ENCODE peak calls at places on chromosomes 3 and 15, in nine cellular contexts. One of them, this sample, is unnamed. For H3K27me3 and H3K36me3, the result is how much of the 10 kb centered on the place peaks cover.

GRCh38 chr3:78580691-78581090 is 1187.1 kb downstream of the ROBO1 start:
- DNase-seq in psoas muscle: no peak
- DNase-seq in GM23338: no peak
- DNase-seq in NT2/D1: no peak
- DNase-seq in body of pancreas: no peak
- DNase-seq in heart right ventricle: no peak
- DNase-seq in astrocyte: peak
- DNase-seq in right lobe of liver: no peak
- DNase-seq in heart left ventricle: no peak
- DNase-seq in this sample: no peak

GRCh38 chr15:85704021-85704420 is 90.7 kb downstream of the KLHL25 start:
- DNase-seq in right lobe of liver: no peak
- DNase-seq in GM23338: no peak
- DNase-seq in heart right ventricle: no peak
- DNase-seq in body of pancreas: no peak
- DNase-seq in psoas muscle: no peak
- DNase-seq in NT2/D1: no peak
- DNase-seq in astrocyte: peak
- DNase-seq in heart left ventricle: no peak
- DNase-seq in this sample: no peak

GRCh38 chr15:63968700-63969099 is 77.6 kb downstream of the DAPK2 start:
- DNase-seq in right lobe of liver: no peak
- DNase-seq in astrocyte: no peak
- DNase-seq in NT2/D1: peak
- DNase-seq in psoas muscle: no peak
- DNase-seq in body of pancreas: no peak
- DNase-seq in heart left ventricle: no peak
- DNase-seq in GM23338: no peak
- DNase-seq in heart right ventricle: no peak
- DNase-seq in this sample: no peak

GRCh38 chr3:127457094-127457475 is 133.4 kb downstream of the TPRA1 start:
- DNase-seq in GM23338: peak
- DNase-seq in astrocyte: peak
- DNase-seq in heart left ventricle: no peak
- DNase-seq in NT2/D1: no peak
- DNase-seq in psoas muscle: peak
- DNase-seq in right lobe of liver: no peak
- DNase-seq in body of pancreas: peak
- DNase-seq in heart right ventricle: peak
- DNase-seq in this sample: peak

GRCh38 chr15:44183363-44183762 is 11.7 kb downstream of the FRMD5 start:
- DNase-seq in psoas muscle: no peak
- DNase-seq in astrocyte: no peak
- DNase-seq in right lobe of liver: no peak
- DNase-seq in heart left ventricle: no peak
- DNase-seq in heart right ventricle: no peak
- DNase-seq in GM23338: no peak
- DNase-seq in body of pancreas: no peak
- DNase-seq in NT2/D1: no peak
- DNase-seq in this sample: no peak

GRCh38 chr15:74326759-74327158 is 40.7 kb downstream of the CYP11A1 start:
- DNase-seq in GM23338: no peak
- DNase-seq in astrocyte: no peak
- DNase-seq in psoas muscle: peak
- DNase-seq in NT2/D1: no peak
- DNase-seq in body of pancreas: no peak
- DNase-seq in heart right ventricle: no peak
- DNase-seq in heart left ventricle: no peak
- DNase-seq in right lobe of liver: no peak
- DNase-seq in this sample: no peak

GRCh38 chr3:130374033-130374432 is 28.6 kb downstream of the COL6A5 start:
- DNase-seq in heart right ventricle: no peak
- DNase-seq in right lobe of liver: no peak
- DNase-seq in astrocyte: no peak
- DNase-seq in body of pancreas: no peak
- DNase-seq in psoas muscle: no peak
- DNase-seq in NT2/D1: no peak
- DNase-seq in GM23338: no peak
- DNase-seq in heart left ventricle: no peak
- DNase-seq in this sample: no peak

GRCh38 chr3:15007681-15008141 is 57.4 kb downstream of the MRPS25 start:
- DNase-seq in NT2/D1: no peak
- DNase-seq in GM23338: no peak
- DNase-seq in heart left ventricle: no peak
- DNase-seq in right lobe of liver: no peak
- DNase-seq in astrocyte: peak
- DNase-seq in heart right ventricle: no peak
- DNase-seq in body of pancreas: no peak
- DNase-seq in psoas muscle: peak
- DNase-seq in this sample: no peak

GRCh38 chr3:168024537-168024941 is 71.2 kb downstream of the GOLIM4 start:
- DNase-seq in right lobe of liver: no peak
- DNase-seq in heart left ventricle: no peak
- DNase-seq in GM23338: no peak
- DNase-seq in astrocyte: peak
- DNase-seq in psoas muscle: no peak
- DNase-seq in heart right ventricle: no peak
- DNase-seq in NT2/D1: no peak
- DNase-seq in body of pancreas: peak
- DNase-seq in this sample: no peak

GRCh38 chr3:98777801-98778220 is 14.7 kb downstream of the ST3GAL6 start:
- DNase-seq in body of pancreas: no peak
- DNase-seq in psoas muscle: no peak
- DNase-seq in NT2/D1: no peak
- DNase-seq in astrocyte: peak
- DNase-seq in GM23338: no peak
- DNase-seq in right lobe of liver: no peak
- DNase-seq in heart right ventricle: no peak
- DNase-seq in heart left ventricle: no peak
- DNase-seq in this sample: no peak

GRCh38 chr3:67381667-67382272 is 272.6 kb downstream of the SUCLG2 start:
- DNase-seq in NT2/D1: peak
- DNase-seq in astrocyte: no peak
- DNase-seq in GM23338: peak
- DNase-seq in psoas muscle: no peak
- DNase-seq in heart right ventricle: no peak
- DNase-seq in heart left ventricle: no peak
- DNase-seq in body of pancreas: no peak
- DNase-seq in right lobe of liver: no peak
- DNase-seq in this sample: no peak

GRCh38 chr3:114722530-114722929 is 424.6 kb downstream of the ZBTB20 start:
- DNase-seq in psoas muscle: no peak
- DNase-seq in right lobe of liver: no peak
- DNase-seq in GM23338: no peak
- DNase-seq in NT2/D1: no peak
- DNase-seq in astrocyte: no peak
- DNase-seq in heart right ventricle: no peak
- DNase-seq in body of pancreas: no peak
- DNase-seq in heart left ventricle: no peak
- DNase-seq in this sample: no peak

GRCh38 chr15:33500432-33500831 is 189.7 kb downstream of the RYR3 start:
- DNase-seq in NT2/D1: no peak
- DNase-seq in right lobe of liver: no peak
- DNase-seq in body of pancreas: no peak
- DNase-seq in GM23338: no peak
- DNase-seq in psoas muscle: no peak
- DNase-seq in heart right ventricle: no peak
- DNase-seq in heart left ventricle: no peak
- DNase-seq in astrocyte: no peak
- DNase-seq in this sample: no peak

GRCh38 chr3:4493931-4494806 is 1.0 kb downstream of the ITPR1 start:
- DNase-seq in NT2/D1: no peak
- DNase-seq in right lobe of liver: no peak
- DNase-seq in astrocyte: peak
- DNase-seq in body of pancreas: no peak
- DNase-seq in GM23338: peak
- DNase-seq in heart left ventricle: peak
- DNase-seq in psoas muscle: no peak
- DNase-seq in heart right ventricle: peak
- DNase-seq in this sample: peak

GRCh38 chr3:64190517-64191515 is 34.5 kb downstream of the PRICKLE2 start:
- DNase-seq in NT2/D1: no peak
- DNase-seq in astrocyte: peak
- DNase-seq in heart right ventricle: no peak
- DNase-seq in body of pancreas: no peak
- DNase-seq in right lobe of liver: no peak
- DNase-seq in GM23338: no peak
- DNase-seq in heart left ventricle: no peak
- DNase-seq in psoas muscle: no peak
- DNase-seq in this sample: no peak

GRCh38 chr3:162719684-162720341 is 1223.2 kb downstream of the OTOL1 start:
- DNase-seq in heart left ventricle: no peak
- DNase-seq in astrocyte: peak
- DNase-seq in body of pancreas: no peak
- DNase-seq in psoas muscle: no peak
- DNase-seq in right lobe of liver: no peak
- DNase-seq in GM23338: no peak
- DNase-seq in NT2/D1: no peak
- DNase-seq in heart right ventricle: no peak
- DNase-seq in this sample: no peak

GRCh38 chr3:79052054-79052681 is 715.6 kb downstream of the ROBO1 start:
- DNase-seq in psoas muscle: no peak
- DNase-seq in right lobe of liver: no peak
- DNase-seq in astrocyte: no peak
- DNase-seq in body of pancreas: no peak
- DNase-seq in heart right ventricle: no peak
- DNase-seq in NT2/D1: no peak
- DNase-seq in GM23338: peak
- DNase-seq in heart left ventricle: no peak
- DNase-seq in this sample: no peak

GRCh38 chr3:72368331-72368975 is 479.8 kb downstream of the SHQ1 start:
- DNase-seq in right lobe of liver: no peak
- DNase-seq in GM23338: no peak
- DNase-seq in heart left ventricle: no peak
- DNase-seq in astrocyte: peak
- DNase-seq in heart right ventricle: no peak
- DNase-seq in body of pancreas: no peak
- DNase-seq in psoas muscle: no peak
- DNase-seq in NT2/D1: no peak
- DNase-seq in this sample: no peak

GRCh38 chr3:127172670-127173515 is 20.0 kb upstream of the PRR23E start:
- DNase-seq in heart left ventricle: no peak
- DNase-seq in GM23338: peak
- DNase-seq in psoas muscle: no peak
- DNase-seq in astrocyte: peak
- DNase-seq in right lobe of liver: no peak
- DNase-seq in NT2/D1: no peak
- DNase-seq in body of pancreas: no peak
- DNase-seq in heart right ventricle: no peak
- DNase-seq in this sample: peak

GRCh38 chr15:100725121-100726069 is 123.0 kb downstream of the ASB7 start:
- DNase-seq in NT2/D1: no peak
- DNase-seq in right lobe of liver: no peak
- DNase-seq in heart left ventricle: no peak
- DNase-seq in psoas muscle: no peak
- DNase-seq in astrocyte: peak
- DNase-seq in body of pancreas: no peak
- DNase-seq in GM23338: no peak
- DNase-seq in heart right ventricle: no peak
- DNase-seq in this sample: peak

GRCh38 chr15:100726426-100727190 is 124.2 kb downstream of the ASB7 start:
- DNase-seq in astrocyte: peak
- DNase-seq in right lobe of liver: no peak
- DNase-seq in psoas muscle: no peak
- DNase-seq in GM23338: no peak
- DNase-seq in heart left ventricle: no peak
- DNase-seq in body of pancreas: no peak
- DNase-seq in NT2/D1: no peak
- DNase-seq in heart right ventricle: no peak
- DNase-seq in this sample: peak

GRCh38 chr15:100727291-100727851 is 125.0 kb downstream of the ASB7 start:
- DNase-seq in body of pancreas: no peak
- DNase-seq in right lobe of liver: no peak
- DNase-seq in GM23338: peak
- DNase-seq in astrocyte: peak
- DNase-seq in psoas muscle: no peak
- DNase-seq in heart right ventricle: no peak
- DNase-seq in NT2/D1: no peak
- DNase-seq in heart left ventricle: no peak
- DNase-seq in this sample: peak

GRCh38 chr15:100728371-100729201 is 126.2 kb downstream of the ASB7 start:
- DNase-seq in psoas muscle: no peak
- DNase-seq in GM23338: no peak
- DNase-seq in astrocyte: no peak
- DNase-seq in body of pancreas: no peak
- DNase-seq in heart right ventricle: no peak
- DNase-seq in heart left ventricle: no peak
- DNase-seq in NT2/D1: no peak
- DNase-seq in right lobe of liver: no peak
- DNase-seq in this sample: peak

GRCh38 chr15:100726070-100726420 is 123.7 kb downstream of the ASB7 start:
- DNase-seq in heart left ventricle: no peak
- DNase-seq in psoas muscle: no peak
- DNase-seq in heart right ventricle: no peak
- DNase-seq in right lobe of liver: no peak
- DNase-seq in NT2/D1: no peak
- DNase-seq in astrocyte: no peak
- DNase-seq in GM23338: no peak
- DNase-seq in body of pancreas: no peak
- DNase-seq in this sample: peak
- H3K4me3 ChIP-seq in heart left ventricle: no peak
- H3K4me3 ChIP-seq in psoas muscle: no peak
- H3K4me3 ChIP-seq in heart right ventricle: no peak
- H3K4me3 ChIP-seq in right lobe of liver: no peak
- H3K4me3 ChIP-seq in NT2/D1: no peak
- H3K4me3 ChIP-seq in astrocyte: no peak
- H3K4me3 ChIP-seq in GM23338: no peak
- H3K4me3 ChIP-seq in body of pancreas: no peak
- H3K4me3 ChIP-seq in this sample: no peak

GRCh38 chr15:76060098-76060989 is 559 bp downstream of the TMEM266 start:
- DNase-seq in psoas muscle: no peak
- DNase-seq in right lobe of liver: no peak
- DNase-seq in GM23338: no peak
- DNase-seq in heart left ventricle: no peak
- DNase-seq in body of pancreas: no peak
- DNase-seq in NT2/D1: no peak
- DNase-seq in heart right ventricle: no peak
- DNase-seq in astrocyte: no peak
- DNase-seq in this sample: peak
- H3K27me3 ChIP-seq in psoas muscle: under half
- H3K27me3 ChIP-seq in right lobe of liver: under half
- H3K27me3 ChIP-seq in GM23338: under half
- H3K27me3 ChIP-seq in heart left ventricle: half or more
- H3K27me3 ChIP-seq in body of pancreas: under half
- H3K27me3 ChIP-seq in NT2/D1: under half
- H3K27me3 ChIP-seq in heart right ventricle: half or more
- H3K27me3 ChIP-seq in astrocyte: half or more
- H3K27me3 ChIP-seq in this sample: under half

GRCh38 chr3:13372656-13373055 is 47.5 kb downstream of the NUP210 start:
- DNase-seq in heart left ventricle: no peak
- DNase-seq in astrocyte: no peak
- DNase-seq in GM23338: no peak
- DNase-seq in psoas muscle: no peak
- DNase-seq in heart right ventricle: no peak
- DNase-seq in NT2/D1: no peak
- DNase-seq in body of pancreas: no peak
- DNase-seq in right lobe of liver: no peak
- DNase-seq in this sample: no peak
- H3K36me3 ChIP-seq in heart left ventricle: under half
- H3K36me3 ChIP-seq in astrocyte: under half
- H3K36me3 ChIP-seq in GM23338: under half
- H3K36me3 ChIP-seq in psoas muscle: half or more
- H3K36me3 ChIP-seq in heart right ventricle: under half
- H3K36me3 ChIP-seq in NT2/D1: under half
- H3K36me3 ChIP-seq in body of pancreas: under half
- H3K36me3 ChIP-seq in right lobe of liver: half or more
- H3K36me3 ChIP-seq in this sample: under half

GRCh38 chr15:83653288-83653638 is 660 bp upstream of the ADAMTSL3 start:
- DNase-seq in astrocyte: no peak
- DNase-seq in heart left ventricle: no peak
- DNase-seq in GM23338: no peak
- DNase-seq in right lobe of liver: no peak
- DNase-seq in NT2/D1: no peak
- DNase-seq in psoas muscle: no peak
- DNase-seq in body of pancreas: no peak
- DNase-seq in heart right ventricle: no peak
- DNase-seq in this sample: no peak
- H3K4me3 ChIP-seq in astrocyte: no peak
- H3K4me3 ChIP-seq in heart left ventricle: peak
- H3K4me3 ChIP-seq in GM23338: peak
- H3K4me3 ChIP-seq in right lobe of liver: peak
- H3K4me3 ChIP-seq in NT2/D1: peak
- H3K4me3 ChIP-seq in psoas muscle: peak
- H3K4me3 ChIP-seq in body of pancreas: no peak
- H3K4me3 ChIP-seq in heart right ventricle: peak
- H3K4me3 ChIP-seq in this sample: peak

This sample was measured in H7.